ENCODE peak calls at places on chromosomes 13 and 19, in nine cellular contexts. I is suprapubic skin, R is brain microvascular endothelial cell, Y is K562, E is psoas muscle, K is endodermal cell, A is stomach, J is heart right ventricle, M is heart left ventricle. H is an unnamed sample.

GRCh38 chr19:30421571-30421970 is 49.4 kb downstream of the ZNF536 start:
- DNase-seq in I (no peak), R (no peak), Y (no peak), E (no peak), K (no peak), A (no peak), J (no peak), M (no peak), H (no peak)

GRCh38 chr19:48628486-48629296 is 8.5 kb downstream of the DBP start:
- DNase-seq in I (peak), R (no peak), Y (no peak), E (peak), K (no peak), A (no peak), J (no peak), M (peak), H (peak)

GRCh38 chr13:93967286-93967685 is 512.2 kb downstream of the DCT start:
- DNase-seq in I (no peak), R (no peak), Y (no peak), E (no peak), K (no peak), A (no peak), J (no peak), M (no peak), H (no peak)

GRCh38 chr19:33472696-33473624 is 48.6 kb downstream of the PEPD start:
- DNase-seq in I (no peak), R (peak), Y (no peak), E (no peak), K (peak), A (no peak), J (no peak), M (no peak), H (peak)

GRCh38 chr13:63048648-63049047 is 1633.0 kb upstream of the PCDH20 start:
- DNase-seq in I (no peak), R (no peak), Y (no peak), E (no peak), K (no peak), A (no peak), J (no peak), M (no peak), H (no peak)

GRCh38 chr19:945401-946252 is 19.8 kb downstream of the ARID3A start:
- DNase-seq in I (no peak), R (no peak), Y (no peak), E (no peak), K (no peak), A (no peak), J (no peak), M (no peak), H (no peak)

GRCh38 chr19:6099037-6099436 is 11.3 kb downstream of the RFX2 start:
- DNase-seq in I (no peak), R (no peak), Y (no peak), E (no peak), K (no peak), A (no peak), J (no peak), M (no peak), H (no peak)

GRCh38 chr19:7926021-7926726 is at the start of gene CTXN1:
- DNase-seq in I (peak), R (no peak), Y (peak), E (peak), K (peak), A (peak), J (no peak), M (peak), H (peak)

GRCh38 chr19:12985049-12985776 is 10.1 kb upstream of the NFIX start:
- DNase-seq in I (peak), R (peak), Y (peak), E (peak), K (no peak), A (peak), J (peak), M (peak), H (peak)

GRCh38 chr13:35984287-35984686 is 146.9 kb downstream of the DCLK1 start:
- DNase-seq in I (no peak), R (no peak), Y (no peak), E (no peak), K (no peak), A (no peak), J (no peak), M (no peak), H (no peak)

GRCh38 chr13:47519626-47520025 is 481.4 kb downstream of the SUCLA2 start:
- DNase-seq in I (no peak), R (no peak), Y (no peak), E (no peak), K (no peak), A (no peak), J (no peak), M (no peak), H (no peak)

DNA sequence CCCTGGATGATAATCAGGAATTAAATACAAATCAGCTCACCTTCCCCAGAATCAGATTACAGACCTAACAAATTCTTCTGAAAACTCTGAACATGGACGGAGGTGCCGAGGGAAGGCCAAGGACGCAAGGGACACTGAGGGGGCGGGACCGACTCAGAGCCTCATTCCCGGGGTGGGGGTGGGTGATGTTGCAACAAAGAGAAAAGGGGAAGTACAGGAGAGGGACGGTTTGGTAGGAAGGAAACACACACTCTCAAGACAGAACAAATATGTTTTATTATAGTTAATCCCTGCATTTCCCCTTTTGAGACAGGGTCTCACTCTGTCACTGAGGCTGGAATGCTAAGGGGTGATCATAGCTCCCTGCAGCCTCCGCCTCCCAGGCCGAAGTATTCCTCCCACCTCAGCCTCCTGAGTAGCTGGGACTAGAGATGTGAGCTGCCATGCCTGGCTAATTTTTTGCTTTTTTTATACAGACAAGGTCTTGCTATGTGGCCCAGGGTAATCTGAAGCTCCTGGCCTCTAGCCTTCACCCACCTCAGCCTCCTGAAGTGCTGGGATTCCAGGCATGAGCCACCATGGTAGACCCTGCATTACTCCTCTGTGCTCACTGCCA is 786 bp upstream of the LILRA2 start:
- DNase-seq in I (no peak), R (no peak), Y (peak), E (no peak), K (no peak), A (no peak), J (no peak), M (peak), H (no peak)
- H3K27ac ChIP-seq in I (peak), R (no peak), Y (peak), E (no peak), K (no peak), A (peak), J (no peak), M (no peak), H (no peak)

GRCh38 chr19:41906271-41906670 is 22.0 kb downstream of the ERFL start:
- DNase-seq in I (no peak), R (no peak), Y (no peak), E (no peak), K (no peak), A (no peak), J (no peak), M (no peak), H (no peak)

GRCh38 chr19:41906916-41907680 is 21.2 kb downstream of the ERFL start:
- DNase-seq in I (no peak), R (no peak), Y (no peak), E (no peak), K (no peak), A (no peak), J (no peak), M (no peak), H (no peak)

GRCh38 chr19:41903161-41903953 is 20.4 kb downstream of the ARHGEF1 start:
- DNase-seq in I (no peak), R (no peak), Y (no peak), E (no peak), K (no peak), A (no peak), J (no peak), M (no peak), H (no peak)

GRCh38 chr19:41904118-41904870 is 21.3 kb downstream of the ARHGEF1 start:
- DNase-seq in I (no peak), R (no peak), Y (no peak), E (no peak), K (no peak), A (peak), J (no peak), M (no peak), H (no peak)

DNA sequence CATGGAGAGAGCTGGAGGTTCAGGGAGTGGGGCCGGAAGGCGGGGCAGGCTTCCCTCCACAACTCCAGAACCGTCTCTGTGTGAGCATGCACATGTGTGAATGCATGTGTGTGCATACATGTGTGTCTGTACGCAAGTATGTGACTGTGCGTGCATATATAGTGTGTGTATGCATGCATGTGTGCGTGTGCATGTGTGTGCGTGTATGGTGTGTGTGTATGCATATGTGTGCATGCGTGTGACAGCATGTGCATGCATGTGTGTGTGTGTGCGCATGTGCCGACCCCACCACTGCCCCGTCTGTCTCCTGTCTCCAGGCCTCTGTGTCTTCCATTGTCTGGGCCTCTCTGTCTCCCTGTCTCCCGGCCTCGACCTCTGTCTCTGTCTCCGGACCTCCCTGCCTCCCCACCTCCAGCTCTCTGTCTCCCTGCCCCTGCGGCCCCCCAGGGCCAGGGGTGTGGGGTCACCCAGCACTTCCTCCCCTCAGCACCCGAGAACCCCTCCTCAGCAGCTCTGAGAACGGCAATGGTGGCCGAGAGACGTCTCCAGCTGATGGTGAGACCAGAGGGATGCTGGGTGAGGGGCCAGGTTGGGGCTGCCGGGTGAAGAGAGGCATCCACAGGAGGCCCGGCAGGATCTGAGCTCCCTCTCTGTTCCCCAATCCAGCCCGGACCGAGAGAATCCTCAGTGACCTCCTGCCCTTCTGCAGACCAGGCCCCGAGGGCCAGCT is 22.5 kb downstream of the ARHGEF1 start:
- DNase-seq in I (no peak), R (no peak), Y (no peak), E (no peak), K (no peak), A (no peak), J (no peak), M (no peak), H (no peak)
- H3K27ac ChIP-seq in I (no peak), R (no peak), Y (no peak), E (no peak), K (no peak), A (peak), J (no peak), M (no peak), H (no peak)

DNA sequence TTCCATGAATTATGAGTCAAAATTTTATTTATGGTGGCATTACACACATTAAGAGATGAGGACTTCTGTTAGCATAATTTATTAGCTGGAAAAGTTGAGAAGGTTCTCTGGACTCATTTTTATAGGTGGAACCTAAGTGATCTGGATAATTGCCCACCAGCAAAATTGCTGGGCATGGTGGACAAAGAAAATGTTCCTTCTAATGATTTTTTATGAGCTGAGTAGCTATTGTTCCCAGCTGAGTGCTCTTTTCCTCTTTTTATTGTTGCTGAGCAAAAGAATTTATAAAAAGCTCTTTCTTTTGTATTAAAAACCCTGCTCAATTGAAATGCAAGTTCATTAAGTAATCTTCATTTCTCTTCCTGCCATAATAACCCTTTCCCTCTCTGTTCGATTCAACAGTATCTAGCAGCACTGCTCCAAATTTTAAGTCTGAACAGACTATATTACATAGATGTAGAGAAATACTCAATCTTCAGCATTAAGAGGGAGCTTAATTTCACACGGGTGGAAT is 88.6 kb downstream of the DNAJC15 start:
- DNase-seq in I (no peak), R (no peak), Y (no peak), E (no peak), K (no peak), A (no peak), J (no peak), M (no peak), H (no peak)
- H3K27ac ChIP-seq in I (no peak), R (no peak), Y (no peak), E (no peak), K (no peak), A (no peak), J (no peak), M (no peak), H (no peak)

DNA sequence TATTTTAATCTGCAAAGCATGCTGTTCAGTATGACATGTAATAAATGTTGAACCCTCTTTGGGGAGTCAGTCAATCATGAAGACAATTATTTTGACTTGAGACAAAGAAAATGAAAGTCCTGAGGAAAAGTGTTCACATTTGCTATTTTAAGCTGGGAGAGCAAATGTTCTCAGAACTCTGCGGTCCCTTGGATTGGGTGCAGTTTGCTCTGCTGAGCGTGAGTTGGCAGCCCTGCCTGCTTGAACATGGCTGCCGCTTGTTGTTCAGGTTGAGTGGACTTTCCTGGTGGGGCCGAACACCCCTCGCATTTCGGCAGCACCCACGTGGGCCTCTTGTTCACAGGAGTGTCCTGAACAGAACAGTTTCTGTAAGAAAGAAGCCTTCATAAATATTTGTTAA is 10.8 kb upstream of the RNF113B start:
- DNase-seq in I (no peak), R (no peak), Y (no peak), E (no peak), K (no peak), A (no peak), J (no peak), M (no peak), H (no peak)
- H3K27ac ChIP-seq in I (no peak), R (no peak), Y (no peak), E (no peak), K (no peak), A (peak), J (no peak), M (no peak), H (no peak)

GRCh38 chr13:109395014-109395413 is 391.4 kb downstream of the IRS2 start:
- DNase-seq in I (no peak), R (no peak), Y (no peak), E (no peak), K (no peak), A (no peak), J (no peak), M (no peak), H (no peak)

GRCh38 chr13:109393045-109393444 is 393.3 kb downstream of the IRS2 start:
- DNase-seq in I (no peak), R (no peak), Y (no peak), E (no peak), K (no peak), A (no peak), J (no peak), M (no peak), H (no peak)

GRCh38 chr13:109397285-109397684 is 389.1 kb downstream of the IRS2 start:
- DNase-seq in I (no peak), R (no peak), Y (no peak), E (no peak), K (no peak), A (no peak), J (no peak), M (no peak), H (no peak)

GRCh38 chr13:109396266-109396665 is 390.1 kb downstream of the IRS2 start:
- DNase-seq in I (no peak), R (no peak), Y (no peak), E (no peak), K (no peak), A (no peak), J (no peak), M (no peak), H (no peak)

GRCh38 chr13:109394311-109394988 is 391.9 kb downstream of the IRS2 start:
- DNase-seq in I (no peak), R (no peak), Y (no peak), E (no peak), K (no peak), A (no peak), J (no peak), M (no peak), H (no peak)
- H3K27ac ChIP-seq in I (no peak), R (no peak), Y (no peak), E (no peak), K (no peak), A (no peak), J (no peak), M (no peak), H (no peak)

GRCh38 chr19:3665681-3666544 is 34.4 kb downstream of the PIP5K1C start:
- DNase-seq in I (peak), R (no peak), Y (peak), E (peak), K (peak), A (peak), J (peak), M (peak), H (peak)

GRCh38 chr19:3667037-3667638 is 33.1 kb downstream of the PIP5K1C start:
- DNase-seq in I (no peak), R (no peak), Y (no peak), E (no peak), K (no peak), A (no peak), J (no peak), M (no peak), H (no peak)

GRCh38 chr19:3669134-3669436 is 31.2 kb downstream of the PIP5K1C start:
- DNase-seq in I (no peak), R (no peak), Y (no peak), E (no peak), K (peak), A (no peak), J (no peak), M (no peak), H (no peak)

GRCh38 chr19:3668331-3669133 is 31.7 kb downstream of the PIP5K1C start:
- DNase-seq in I (no peak), R (no peak), Y (no peak), E (no peak), K (no peak), A (no peak), J (no peak), M (no peak), H (no peak)

DNA sequence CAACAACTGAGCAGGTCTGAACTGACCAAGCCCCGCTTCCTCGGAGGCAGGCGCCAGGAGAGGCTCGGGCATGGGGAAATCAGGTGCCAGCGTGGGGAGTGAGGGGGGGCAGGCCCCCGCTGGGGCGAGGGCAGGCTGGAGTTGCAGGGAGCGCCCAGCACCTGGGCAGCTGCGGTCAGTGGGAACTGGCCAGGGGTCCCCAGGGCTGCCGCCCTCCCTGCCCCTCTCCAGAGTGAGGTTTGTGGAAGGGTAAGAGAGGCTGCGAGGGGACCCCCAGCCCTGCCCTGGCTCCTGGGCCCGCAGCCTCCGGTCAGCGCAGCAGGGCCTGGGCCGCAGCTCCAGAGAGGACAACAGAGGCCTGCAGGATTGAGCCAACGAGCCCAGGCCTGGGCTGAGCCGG is 32.5 kb downstream of the PIP5K1C start:
- DNase-seq in I (no peak), R (no peak), Y (no peak), E (no peak), K (no peak), A (no peak), J (no peak), M (no peak), H (no peak)
- H3K27ac ChIP-seq in I (no peak), R (no peak), Y (peak), E (peak), K (peak), A (peak), J (peak), M (no peak), H (no peak)

GRCh38 chr19:54435551-54436016 is 13.4 kb upstream of the LENG8 start:
- DNase-seq in I (no peak), R (no peak), Y (no peak), E (no peak), K (peak), A (no peak), J (no peak), M (peak), H (peak)
- H3K27ac ChIP-seq in I (no peak), R (no peak), Y (no peak), E (no peak), K (peak), A (no peak), J (no peak), M (no peak), H (no peak)

DNA sequence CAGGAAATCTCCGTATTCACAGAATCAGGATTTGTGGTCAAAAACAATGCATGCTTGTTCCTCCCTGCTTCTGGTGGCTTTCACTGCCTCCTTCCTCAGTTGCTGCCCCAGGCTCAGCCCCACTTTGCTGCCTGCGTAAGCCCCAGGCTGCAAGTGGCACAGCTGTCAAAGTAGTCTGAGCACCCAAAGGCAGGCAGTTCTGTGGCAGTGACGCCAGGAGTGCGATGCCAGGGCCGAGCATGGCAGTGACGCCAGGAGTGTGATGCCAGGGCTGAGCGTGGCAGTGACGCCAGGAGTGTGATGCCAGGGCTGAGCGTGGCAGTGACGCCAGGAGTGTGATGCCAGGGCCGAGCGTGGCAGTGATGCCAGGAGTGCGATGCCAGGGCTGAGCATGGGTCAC is 77.3 kb upstream of the GPR183 start:
- DNase-seq in I (no peak), R (no peak), Y (no peak), E (no peak), K (peak), A (no peak), J (no peak), M (no peak), H (no peak)
- H3K27ac ChIP-seq in I (no peak), R (no peak), Y (no peak), E (no peak), K (no peak), A (no peak), J (no peak), M (no peak), H (no peak)

DNA sequence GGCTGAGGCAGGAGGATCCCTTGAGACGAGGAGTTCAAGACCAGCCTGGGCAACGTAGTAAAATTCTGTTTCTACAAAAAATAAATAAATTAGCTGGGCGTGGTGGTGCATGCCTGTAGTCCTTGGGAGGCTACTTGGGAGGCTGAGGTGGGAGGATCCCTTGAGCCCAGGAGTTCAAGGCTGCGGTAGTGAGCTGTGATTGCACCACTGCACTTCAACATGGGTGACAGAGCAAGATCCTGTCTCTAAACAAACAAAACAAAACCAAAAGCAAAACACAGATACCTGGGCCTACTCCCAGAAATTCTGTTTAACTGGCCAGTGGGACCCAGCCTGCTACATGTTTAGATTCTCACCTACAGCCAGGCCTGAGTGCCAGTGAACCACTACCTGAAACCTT is 74.6 kb upstream of the MEDAG start:
- DNase-seq in I (no peak), R (no peak), Y (no peak), E (no peak), K (no peak), A (no peak), J (no peak), M (no peak), H (no peak)
- H3K27ac ChIP-seq in I (no peak), R (no peak), Y (no peak), E (no peak), K (no peak), A (no peak), J (no peak), M (no peak), H (no peak)